ENCODE peak calls at places on chromosomes 11 and 22, in ten cellular contexts. V is epithelial cell of esophagus; M is prostate gland; P is SW480; U is activated naive CD4-positive, alpha-beta T cell treated with anti-CD3 and anti-CD28 coated beads for 36 hours; J is AG04450; R is BJ; H is posterior vena cava; N is A549; Y is germinal center. O is an unnamed sample.

GRCh38 chr11:69437001-69437875 is 44.2 kb upstream of the LINC01488 start:
- DNase-seq in Y (no peak), P (peak), V (peak), H (peak), N (peak), R (no peak), J (no peak), M (no peak), U (no peak), O (no peak)

GRCh38 chr11:33734441-33735165 is 1.6 kb downstream of the CD59 start:
- DNase-seq in P (no peak), V (peak), M (no peak), J (no peak), N (no peak), H (no peak), R (no peak), Y (no peak), U (no peak), O (peak)

GRCh38 chr11:26704249-26704648 is 17.6 kb downstream of the SLC5A12 start:
- DNase-seq in V (no peak), J (no peak), M (no peak), H (no peak), P (no peak), Y (no peak), N (no peak), U (no peak), R (no peak), O (no peak)

GRCh38 chr11:80320765-80321164 is 879.9 kb upstream of the TENM4 start:
- DNase-seq in H (no peak), M (no peak), V (peak), Y (no peak), P (peak), R (no peak), J (no peak), N (no peak), U (no peak), O (no peak)

GRCh38 chr22:45554040-45554406 is 51.3 kb downstream of the FBLN1 start:
- DNase-seq in Y (no peak), M (no peak), R (no peak), N (peak), P (peak), U (no peak), H (no peak), J (no peak), V (no peak), O (no peak)

GRCh38 chr11:62687508-62688396 is 1.6 kb downstream of the LRRN4CL start:
- DNase-seq in H (no peak), R (no peak), U (no peak), J (no peak), P (no peak), M (no peak), Y (no peak), N (no peak), V (no peak), O (no peak)

GRCh38 chr22:37137903-37138665 is 11.6 kb downstream of the IL2RB start:
- DNase-seq in V (peak), Y (no peak), P (no peak), U (peak), M (no peak), J (no peak), N (no peak), R (no peak), H (no peak), O (no peak)

GRCh38 chr11:131248588-131248987 is 121.8 kb upstream of the NTM start:
- DNase-seq in M (no peak), R (no peak), H (no peak), N (no peak), J (no peak), Y (no peak), U (no peak), V (no peak), P (peak), O (no peak)

O was measured in sciatic nerve.